ENCODE peak calls at places on chromosomes 13 and 19, in seven cellular contexts. A is dorsolateral prefrontal cortex; R is stimulated activated CD8-positive, alpha-beta memory T cell treated with anti-CD3 and anti-CD28 coated beads, Interleukin-4, amount 100 ng/mL, for 24 hours; Y is CD8-positive, alpha-beta T cell; H is NCI-H69; J is lung; N is activated T-helper 1 cell treated with anti-CD3 and anti-CD28 coated beads, Interleukin-12 subunit alpha, Interleukin-12 subunit beta, Interleukin-2, Interleukin-4 antibody, amounts not matched to agents 30 ng/mL and 10 ng/mL and 1 ng/mL, durations not matched to agents 14 hours and 24 hours and 36 hours. D is an unnamed sample.

GRCh38 chr13:20118268-20119140 is 42.3 kb downstream of the GJA3 start:
- DNase-seq in R (no peak), Y (peak; percentile 47), J (peak; percentile 74), N (no peak), A (peak; percentile 36), H (peak; percentile 58), D (peak; percentile 76)

GRCh38 chr19:52901842-52902241 is 4.4 kb upstream of the ZNF320 start:
- DNase-seq in H (no peak), A (no peak), Y (no peak), R (no peak), N (no peak), J (no peak), D (no peak)

GRCh38 chr13:79393564-79394249 is 12.3 kb downstream of the RBM26 start:
- DNase-seq in A (no peak), R (no peak), J (no peak), Y (peak; percentile 55), N (no peak), H (peak; percentile 98), D (no peak)

GRCh38 chr13:99577934-99578917 is 77.0 kb downstream of the TM9SF2 start:
- DNase-seq in N (no peak), Y (no peak), R (no peak), A (no peak), J (no peak), H (peak; percentile 25), D (no peak)

GRCh38 chr19:7965921-7966665 is 22.6 kb upstream of the TIMM44 start:
- DNase-seq in Y (no peak), J (no peak), R (no peak), N (no peak), H (no peak), A (no peak), D (no peak)

GRCh38 chr19:1104452-1105216 is 840 bp downstream of the GPX4 start:
- DNase-seq in J (peak; percentile 72), H (peak; percentile 90), R (peak; percentile 66), Y (peak; percentile 70), A (peak; percentile 58), N (peak; percentile 71), D (peak; percentile 77)

GRCh38 chr13:41494202-41494601 is 36.9 kb downstream of the RGCC start:
- DNase-seq in Y (no peak), R (no peak), N (no peak), J (no peak), A (no peak), H (no peak), D (no peak)

GRCh38 chr13:30111810-30112209 is 195.5 kb downstream of the KATNAL1 start:
- DNase-seq in A (no peak), Y (no peak), R (no peak), J (no peak), H (peak; percentile 32), N (no peak), D (no peak)

GRCh38 chr19:38182536-38183210 is 41.3 kb downstream of the DPF1 start:
- DNase-seq in Y (no peak), A (no peak), J (no peak), N (no peak), R (no peak), H (no peak), D (no peak)

GRCh38 chr19:1009043-1009975 is 9.1 kb downstream of the GRIN3B start:
- DNase-seq in A (no peak), J (no peak), R (no peak), Y (no peak), N (no peak), H (no peak), D (no peak)

GRCh38 chr19:53466726-53467125 is 807 bp upstream of the ZNF813 start:
- DNase-seq in N (no peak), H (peak; percentile 37), J (no peak), Y (no peak), R (no peak), A (no peak), D (no peak)

GRCh38 chr19:5434970-5435641 is 20.1 kb upstream of the ZNRF4 start:
- DNase-seq in N (no peak), A (no peak), Y (no peak), H (no peak), J (no peak), R (peak; percentile 44), D (no peak)

GRCh38 chr13:51549593-51549992 is 34.7 kb upstream of the WDFY2 start:
- DNase-seq in R (no peak), N (no peak), J (no peak), Y (no peak), A (no peak), H (no peak), D (no peak)

GRCh38 chr19:41462497-41462896 is 19.5 kb downstream of the ERICH4 start:
- DNase-seq in R (no peak), J (no peak), H (no peak), Y (no peak), N (no peak), A (no peak), D (no peak)

GRCh38 chr13:48156466-48156865 is 61.6 kb upstream of the MED4 start:
- DNase-seq in H (peak; percentile 3), A (no peak), J (no peak), N (peak; percentile 59), Y (peak; percentile 84), R (peak; percentile 55), D (peak; percentile 58)

GRCh38 chr13:20359335-20359734 is 127.2 kb upstream of the GJB6 start:
- DNase-seq in H (no peak), N (no peak), J (no peak), R (no peak), Y (no peak), A (no peak), D (no peak)

GRCh38 chr19:3483226-3483628 is at the start of gene SMIM44:
- DNase-seq in R (no peak), Y (no peak), H (peak; percentile 74), A (no peak), N (no peak), J (no peak), D (no peak)

GRCh38 chr13:24615114-24615513 is 65.1 kb upstream of the ATP12A start:
- DNase-seq in R (no peak), Y (no peak), H (no peak), A (no peak), N (no peak), J (no peak), D (no peak)

GRCh38 chr19:47230122-47230920 is 678 bp downstream of the BBC3 start:
- DNase-seq in J (peak; percentile 69), H (peak; percentile 75), N (peak; percentile 77), R (peak; percentile 74), Y (peak; percentile 81), A (peak; percentile 69), D (peak; percentile 75)

GRCh38 chr13:83546476-83546875 is 335.8 kb downstream of the SLITRK1 start:
- DNase-seq in A (no peak), J (no peak), Y (no peak), H (no peak), R (no peak), N (no peak), D (no peak)

GRCh38 chr19:2282062-2282861 is at the start of gene PEAK3:
- DNase-seq in N (peak; percentile 36), A (no peak), Y (peak; percentile 56), H (peak; percentile 66), J (peak; percentile 82), R (no peak), D (peak; percentile 75)

GRCh38 chr13:113947321-113948033 is 26.4 kb downstream of the C13orf46 start:
- DNase-seq in R (no peak), A (peak; percentile 28), J (no peak), Y (no peak), N (no peak), H (peak; percentile 58), D (peak; percentile 72)

GRCh38 chr13:38527140-38527539 is 159.7 kb upstream of the FREM2 start:
- DNase-seq in J (no peak), A (no peak), H (no peak), Y (no peak), N (no peak), R (no peak), D (no peak)

GRCh38 chr19:29404015-29404414 is 121.8 kb upstream of the VSTM2B start:
- DNase-seq in Y (no peak), J (no peak), R (no peak), A (no peak), H (no peak), N (no peak), D (no peak)

GRCh38 chr13:79320433-79320832 is 85.6 kb downstream of the RBM26 start:
- DNase-seq in J (no peak), N (no peak), A (no peak), H (no peak), R (no peak), Y (no peak), D (no peak)

GRCh38 chr19:42528354-42529247 is at the start of gene CEACAM1:
- DNase-seq in N (peak; percentile 59), R (peak; percentile 2), J (peak; percentile 51), Y (peak; percentile 44), A (no peak), H (peak; percentile 49), D (peak; percentile 70)

GRCh38 chr19:14432817-14433453 is at the start of gene PKN1:
- DNase-seq in N (peak; percentile 47), R (peak; percentile 61), Y (peak; percentile 52), A (peak; percentile 62), H (peak; percentile 87), J (no peak), D (no peak)

GRCh38 chr19:4007836-4008539 is 452 bp downstream of the PIAS4 start:
- DNase-seq in A (no peak), N (peak; percentile 12), J (no peak), R (no peak), Y (peak; percentile 37), H (peak; percentile 36), D (no peak)

GRCh38 chr13:46831588-46832194 is 34.7 kb upstream of the ESD start:
- DNase-seq in H (peak; percentile 44), R (no peak), Y (peak; percentile 25), N (no peak), A (peak; percentile 14), J (peak; percentile 34), D (no peak)

GRCh38 chr19:15264933-15265206 is 32.6 kb upstream of the EPHX3 start:
- DNase-seq in N (no peak), Y (no peak), A (no peak), J (no peak), R (no peak), H (no peak), D (no peak)

GRCh38 chr19:50759886-50760285 is 10.4 kb upstream of the GPR32 start:
- DNase-seq in H (no peak), A (no peak), R (no peak), Y (no peak), J (no peak), N (no peak), D (no peak)

GRCh38 chr19:55801416-55801815 is 30.4 kb downstream of the NLRP11 start:
- DNase-seq in Y (no peak), R (no peak), N (no peak), J (no peak), A (no peak), H (no peak), D (no peak)

GRCh38 chr19:2123682-2124387 is 27.1 kb downstream of the IZUMO4 start:
- DNase-seq in R (no peak), Y (no peak), A (no peak), J (no peak), H (no peak), N (no peak), D (no peak)